ENCODE peak calls at places on chromosomes 5 and 9, in ten cellular contexts. L is tibial artery, J is ovary, B is AG09309, N is A549, S is astrocyte of the spinal cord, P is RWPE1, Y is foreskin fibroblast, M is breast epithelium, I is dorsolateral prefrontal cortex. C is an unnamed sample.

GRCh38 chr5:32722957-32723356 is 11.8 kb downstream of the NPR3 start:
- DNase-seq in L (no peak), J (no peak), B (no peak), N (no peak), S (no peak), P (no peak), Y (no peak), M (no peak), I (no peak), C (no peak)

GRCh38 chr5:175692996-175693700 is 35.3 kb downstream of the HRH2 start:
- DNase-seq in L (peak; percentile 45), J (no peak), B (no peak), N (no peak), S (no peak), P (no peak), Y (no peak), M (no peak), I (peak; percentile 46), C (no peak)

GRCh38 chr5:132083065-132083678 is 9.6 kb downstream of the CSF2 start:
- DNase-seq in L (no peak), J (peak; percentile 3), B (no peak), N (no peak), S (no peak), P (no peak), Y (no peak), M (no peak), I (no peak), C (no peak)

GRCh38 chr9:128901822-128902221 is 19.0 kb upstream of the PHYHD1 start:
- DNase-seq in L (no peak), J (no peak), B (no peak), N (no peak), S (no peak), P (no peak), Y (no peak), M (no peak), I (no peak), C (no peak)

GRCh38 chr5:171092194-171092593 is 216.9 kb upstream of the TLX3 start:
- DNase-seq in L (no peak), J (no peak), B (no peak), N (peak; percentile 3), S (peak; percentile 67), P (peak; percentile 69), Y (peak; percentile 71), M (no peak), I (no peak), C (no peak)

GRCh38 chr9:3736186-3736585 is 210.4 kb upstream of the RFX3 start:
- DNase-seq in L (no peak), J (no peak), B (no peak), N (no peak), S (no peak), P (no peak), Y (peak; percentile 11), M (no peak), I (no peak), C (no peak)

GRCh38 chr9:114836769-114837168 is 30.9 kb upstream of the TNFSF15 start:
- DNase-seq in L (no peak), J (no peak), B (no peak), N (no peak), S (no peak), P (no peak), Y (peak; percentile 47), M (no peak), I (no peak), C (no peak)

GRCh38 chr5:111960466-111961215 is 203.6 kb upstream of the NREP start:
- DNase-seq in L (no peak), J (no peak), B (no peak), N (no peak), S (peak; percentile 17), P (peak; percentile 20), Y (peak; percentile 76), M (no peak), I (no peak), C (no peak)

GRCh38 chr9:34651286-34651685 is 699 bp upstream of the IL11RA start:
- DNase-seq in L (no peak), J (peak; percentile 58), B (no peak), N (no peak), S (peak; percentile 18), P (no peak), Y (peak; percentile 55), M (peak; percentile 53), I (no peak), C (no peak)

GRCh38 chr9:34650816-34651215 is 1.2 kb upstream of the IL11RA start:
- DNase-seq in L (no peak), J (peak; percentile 69), B (no peak), N (no peak), S (peak; percentile 52), P (no peak), Y (no peak), M (no peak), I (no peak), C (no peak)

GRCh38 chr9:34652608-34653007 is 623 bp downstream of the IL11RA start:
- DNase-seq in L (no peak), J (no peak), B (no peak), N (no peak), S (no peak), P (no peak), Y (peak; percentile 38), M (no peak), I (no peak), C (no peak)

GRCh38 chr9:34653131-34653530 is 1.1 kb downstream of the IL11RA start:
- DNase-seq in L (peak; percentile 52), J (peak; percentile 46), B (no peak), N (no peak), S (no peak), P (no peak), Y (peak; percentile 66), M (no peak), I (no peak), C (no peak)

DNA sequence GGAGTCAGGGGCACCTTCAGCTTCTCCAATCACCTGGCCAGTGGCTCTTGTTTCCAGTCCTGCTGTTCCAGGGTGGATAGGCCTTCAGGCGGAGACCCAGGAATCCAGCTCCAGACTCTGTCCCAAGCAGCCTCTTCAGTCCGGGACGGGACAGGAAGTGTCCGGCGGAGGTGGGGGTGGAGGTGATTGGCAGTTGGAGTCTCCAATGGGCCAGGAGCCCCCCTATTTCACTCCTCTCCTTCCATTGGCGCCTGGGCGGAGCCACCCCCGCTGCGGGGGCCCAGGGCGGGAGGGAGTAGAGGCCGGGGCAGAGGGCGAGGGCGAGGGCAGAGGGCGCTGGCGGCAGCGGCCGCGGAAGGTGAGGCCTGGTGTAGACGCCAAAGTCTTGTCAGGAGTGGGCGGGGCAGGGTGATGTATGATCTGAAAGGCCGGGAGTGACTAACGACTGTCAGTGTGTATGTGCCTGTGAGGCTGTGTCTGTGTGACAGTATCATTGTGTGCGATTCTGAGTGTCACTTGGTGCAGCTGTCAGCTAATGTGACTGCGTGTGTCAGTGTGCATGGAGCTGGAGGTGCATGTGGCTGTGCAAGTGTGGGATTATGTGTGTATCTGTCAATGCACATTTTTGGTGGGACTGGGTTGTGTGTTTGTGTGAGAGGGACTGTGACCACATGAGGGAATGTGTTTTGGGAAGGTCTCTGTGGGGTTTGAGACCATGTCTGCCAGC is at the start of gene IL11RA:
- DNase-seq in L (peak; percentile 92), J (peak; percentile 90), B (peak; percentile 59), N (peak; percentile 91), S (peak; percentile 80), P (peak; percentile 94), Y (peak; percentile 94), M (peak; percentile 83), I (peak; percentile 88), C (peak; percentile 74)
- TF ChIP-seq CTCF in L (no peak), J (peak; percentile 6), B (no peak), N (no peak), S (no peak), P (no peak), Y (no peak), M (no peak), I (peak; percentile 22), C (no peak)

DNA sequence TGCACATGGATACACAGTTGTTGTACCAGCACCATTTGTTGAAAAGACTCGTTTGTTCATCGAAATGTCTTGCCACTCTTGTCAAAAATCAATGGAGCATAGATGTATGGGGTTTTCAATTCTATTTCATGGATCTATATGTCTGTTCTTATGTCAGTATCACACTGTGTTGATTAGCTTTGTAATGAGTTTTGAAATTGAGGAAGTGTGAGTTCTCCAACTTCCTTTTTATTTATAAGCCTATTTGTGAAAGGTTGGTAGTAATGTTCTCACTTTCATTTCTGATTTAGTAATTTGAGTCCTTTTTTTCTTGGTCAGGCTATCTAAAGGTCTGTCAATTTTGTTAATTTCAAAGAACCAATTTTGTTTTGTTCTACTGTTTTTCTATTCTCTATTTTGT is 26.1 kb downstream of the ZNF510 start:
- DNase-seq in L (no peak), J (no peak), B (no peak), N (no peak), S (no peak), P (no peak), Y (no peak), M (no peak), I (no peak), C (no peak)
- TF ChIP-seq CTCF in L (no peak), J (no peak), B (no peak), N (no peak), S (no peak), P (no peak), Y (no peak), M (no peak), I (no peak), C (no peak)

GRCh38 chr5:34436761-34437501 is 219.2 kb upstream of the RAI14 start:
- DNase-seq in L (no peak), J (no peak), B (no peak), N (no peak), S (no peak), P (no peak), Y (no peak), M (no peak), I (no peak), C (no peak)
- TF ChIP-seq CTCF in L (no peak), J (no peak), B (no peak), N (no peak), S (no peak), P (no peak), Y (no peak), M (no peak), I (no peak), C (no peak)

GRCh38 chr5:78291687-78292086 is 2.8 kb downstream of the AP3B1 start:
- DNase-seq in L (no peak), J (no peak), B (no peak), N (no peak), S (no peak), P (no peak), Y (no peak), M (no peak), I (no peak), C (no peak)

GRCh38 chr5:78294250-78295034 is at the start of gene AP3B1:
- DNase-seq in L (peak; percentile 99), J (peak; percentile 99), B (peak; percentile 93), N (peak; percentile 99), S (peak; percentile 99), P (peak; percentile 99), Y (peak; percentile 100), M (peak; percentile 99), I (peak; percentile 95), C (peak; percentile 100)

GRCh38 chr5:78293856-78294249 is 645 bp downstream of the AP3B1 start:
- DNase-seq in L (no peak), J (no peak), B (no peak), N (no peak), S (no peak), P (peak; percentile 13), Y (peak; percentile 26), M (no peak), I (no peak), C (no peak)

GRCh38 chr5:78300464-78301045 is 6.1 kb upstream of the AP3B1 start:
- DNase-seq in L (no peak), J (no peak), B (peak; percentile 5), N (peak; percentile 17), S (peak; percentile 23), P (no peak), Y (peak; percentile 45), M (no peak), I (no peak), C (no peak)

DNA sequence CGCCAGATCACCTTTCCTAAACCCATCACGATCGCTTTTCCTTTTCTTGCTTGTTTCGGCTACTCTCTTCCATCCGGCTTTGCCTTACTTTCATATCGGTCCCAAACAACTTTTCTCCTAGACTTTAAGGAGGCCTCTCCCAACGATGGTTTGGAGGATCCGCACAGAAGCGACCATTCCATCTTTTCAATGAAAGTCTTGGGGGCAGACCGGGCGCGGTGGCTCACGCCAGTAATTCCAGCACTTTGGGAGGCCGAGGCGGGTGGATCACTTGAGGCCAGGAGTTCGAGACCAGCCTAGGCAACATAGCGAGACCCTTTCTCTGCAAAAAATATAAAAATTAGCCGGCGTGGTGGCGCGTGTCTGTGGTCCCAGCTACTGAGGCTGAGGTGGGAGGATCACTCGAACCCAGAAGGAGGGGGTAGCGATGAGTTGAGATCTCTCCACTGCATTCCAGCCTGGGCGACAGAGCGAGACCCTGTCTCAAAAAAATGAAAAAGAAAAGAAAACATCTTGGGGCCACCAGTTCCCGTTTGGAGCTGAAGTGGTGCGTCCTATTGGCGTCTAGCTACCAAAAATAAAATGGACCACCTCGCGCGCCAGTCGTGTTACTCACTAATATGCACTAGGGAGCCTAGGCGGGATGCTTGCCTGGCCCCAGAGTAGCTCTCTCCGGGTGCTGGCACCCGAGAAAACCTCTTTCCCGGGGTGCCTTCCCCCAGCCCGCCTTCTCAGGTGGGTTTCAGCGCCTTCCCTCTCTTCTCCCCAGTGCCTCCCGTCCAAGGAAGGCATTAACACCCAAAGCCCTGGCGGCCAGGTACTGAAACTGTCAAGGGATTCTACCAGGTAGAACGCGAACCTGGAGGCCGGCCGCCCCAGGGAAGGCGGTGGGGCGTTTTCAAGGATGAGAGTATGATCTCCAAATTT is 800 bp upstream of the AP3B1 start:
- DNase-seq in L (peak; percentile 26), J (peak; percentile 54), B (no peak), N (peak; percentile 42), S (no peak), P (peak; percentile 62), Y (peak; percentile 30), M (peak; percentile 28), I (no peak), C (peak; percentile 24)
- TF ChIP-seq CTCF in L (no peak), J (no peak), B (peak; percentile 14), N (no peak), S (peak; percentile 40), P (peak; percentile 62), Y (peak; percentile 33), M (no peak), I (no peak), C (peak; percentile 33)

C was measured in endothelial cell.